ENCODE peak calls at places on chromosomes 2 and 18, in four cellular contexts. One of them, this sample, is unnamed.

GRCh38 chr2:100730290-100730868 is 89.6 kb upstream of the NPAS2 start:
- DNase-seq in GM20000: no peak
- DNase-seq in osteocyte: no peak
- DNase-seq in retinal pigment epithelial cell: no peak
- DNase-seq in this sample: no peak

GRCh38 chr2:120722603-120723421 is 12.9 kb upstream of the GLI2 start:
- DNase-seq in retinal pigment epithelial cell: peak; percentile 17
- DNase-seq in GM20000: no peak
- DNase-seq in osteocyte: no peak
- DNase-seq in this sample: no peak

GRCh38 chr2:167862787-167863186 is 384.6 kb downstream of the STK39 start:
- DNase-seq in GM20000: peak; percentile 8
- DNase-seq in osteocyte: no peak
- DNase-seq in retinal pigment epithelial cell: no peak
- DNase-seq in this sample: no peak

GRCh38 chr18:63319383-63320040 is at the start of gene BCL2:
- DNase-seq in osteocyte: no peak
- DNase-seq in GM20000: no peak
- DNase-seq in retinal pigment epithelial cell: no peak
- DNase-seq in this sample: peak; percentile 69

GRCh38 chr2:178928077-178928476 is 120.9 kb upstream of the TTN start:
- DNase-seq in osteocyte: no peak
- DNase-seq in retinal pigment epithelial cell: no peak
- DNase-seq in GM20000: peak; percentile 22
- DNase-seq in this sample: no peak

GRCh38 chr2:68292108-68292710 is 27.5 kb downstream of the CNRIP1 start:
- DNase-seq in retinal pigment epithelial cell: no peak
- DNase-seq in osteocyte: no peak
- DNase-seq in GM20000: peak; percentile 27
- DNase-seq in this sample: no peak

GRCh38 chr2:141968377-141968920 is 162.4 kb downstream of the LRP1B start:
- DNase-seq in osteocyte: no peak
- DNase-seq in GM20000: no peak
- DNase-seq in retinal pigment epithelial cell: peak; percentile 17
- DNase-seq in this sample: no peak

GRCh38 chr18:10927290-10927979 is 221.9 kb downstream of the PIEZO2 start:
- DNase-seq in GM20000: no peak
- DNase-seq in osteocyte: no peak
- DNase-seq in retinal pigment epithelial cell: peak; percentile 41
- DNase-seq in this sample: no peak

GRCh38 chr18:25029802-25030201 is 322.2 kb downstream of the ZNF521 start:
- DNase-seq in retinal pigment epithelial cell: no peak
- DNase-seq in osteocyte: no peak
- DNase-seq in GM20000: no peak
- DNase-seq in this sample: no peak

GRCh38 chr2:6222296-6222695 is 530.1 kb downstream of the SOX11 start:
- DNase-seq in osteocyte: no peak
- DNase-seq in retinal pigment epithelial cell: no peak
- DNase-seq in GM20000: no peak
- DNase-seq in this sample: no peak

GRCh38 chr18:7237670-7238272 is 6.9 kb downstream of the LRRC30 start:
- DNase-seq in osteocyte: no peak
- DNase-seq in retinal pigment epithelial cell: no peak
- DNase-seq in GM20000: no peak
- DNase-seq in this sample: no peak

GRCh38 chr2:113832795-113833194 is 57.1 kb upstream of the ACTR3 start:
- DNase-seq in GM20000: no peak
- DNase-seq in osteocyte: no peak
- DNase-seq in retinal pigment epithelial cell: no peak
- DNase-seq in this sample: no peak

GRCh38 chr2:200703132-200703925 is 108.4 kb upstream of the BZW1 start:
- DNase-seq in retinal pigment epithelial cell: peak; percentile 25
- DNase-seq in GM20000: no peak
- DNase-seq in osteocyte: no peak
- DNase-seq in this sample: no peak

GRCh38 chr2:8219096-8219495 is 462.8 kb upstream of the ID2 start:
- DNase-seq in GM20000: no peak
- DNase-seq in osteocyte: no peak
- DNase-seq in retinal pigment epithelial cell: no peak
- DNase-seq in this sample: no peak

GRCh38 chr2:150267651-150268415 is 219.6 kb downstream of the RND3 start:
- DNase-seq in GM20000: no peak
- DNase-seq in osteocyte: no peak
- DNase-seq in retinal pigment epithelial cell: no peak
- DNase-seq in this sample: no peak

GRCh38 chr2:219225350-219225749 is 4.1 kb downstream of the ATG9A start:
- DNase-seq in osteocyte: no peak
- DNase-seq in retinal pigment epithelial cell: no peak
- DNase-seq in GM20000: no peak
- DNase-seq in this sample: no peak

GRCh38 chr2:109312902-109313301 is 183.9 kb downstream of the SH3RF3 start:
- DNase-seq in retinal pigment epithelial cell: no peak
- DNase-seq in osteocyte: no peak
- DNase-seq in GM20000: no peak
- DNase-seq in this sample: no peak

GRCh38 chr2:20050104-20050711 is 1.2 kb downstream of the LAPTM4A start:
- DNase-seq in GM20000: peak; percentile 35
- DNase-seq in osteocyte: no peak
- DNase-seq in retinal pigment epithelial cell: no peak
- DNase-seq in this sample: no peak

GRCh38 chr2:184339966-184340365 is 258.4 kb upstream of the ZNF804A start:
- DNase-seq in GM20000: no peak
- DNase-seq in retinal pigment epithelial cell: no peak
- DNase-seq in osteocyte: no peak
- DNase-seq in this sample: no peak

GRCh38 chr2:16351541-16351940 is 314.1 kb downstream of the CYRIA start:
- DNase-seq in GM20000: no peak
- DNase-seq in retinal pigment epithelial cell: no peak
- DNase-seq in osteocyte: no peak
- DNase-seq in this sample: no peak

GRCh38 chr2:40284797-40285196 is 167.1 kb downstream of the SLC8A1 start:
- DNase-seq in osteocyte: no peak
- DNase-seq in GM20000: no peak
- DNase-seq in retinal pigment epithelial cell: no peak
- DNase-seq in this sample: no peak

GRCh38 chr2:235702186-235702585 is 208.3 kb downstream of the AGAP1 start:
- DNase-seq in osteocyte: no peak
- DNase-seq in GM20000: no peak
- DNase-seq in retinal pigment epithelial cell: no peak
- DNase-seq in this sample: no peak

GRCh38 chr2:234304945-234305344 is 191.9 kb downstream of the ARL4C start:
- DNase-seq in retinal pigment epithelial cell: no peak
- DNase-seq in GM20000: no peak
- DNase-seq in osteocyte: no peak
- DNase-seq in this sample: no peak

DNA sequence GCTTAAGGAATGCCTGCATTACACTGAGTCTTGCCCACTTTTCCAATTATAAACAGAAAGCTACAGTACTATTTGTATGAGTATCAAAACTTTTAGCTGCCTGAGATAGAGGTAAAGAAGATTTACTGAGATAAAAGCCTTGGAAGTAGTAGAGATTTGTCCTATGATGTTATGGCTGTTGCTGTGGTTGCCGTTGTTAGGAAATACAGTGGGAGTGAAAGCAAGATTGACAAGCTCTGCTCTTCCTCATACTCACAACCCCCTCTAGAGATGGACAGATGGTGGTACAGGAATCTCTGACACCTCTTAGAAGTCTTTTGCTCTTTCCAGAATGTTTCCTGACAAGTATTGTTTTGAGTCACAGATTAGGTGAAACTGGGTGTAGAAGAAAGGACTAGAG is 242.5 kb downstream of the RPIA start:
- DNase-seq in osteocyte: no peak
- DNase-seq in retinal pigment epithelial cell: no peak
- DNase-seq in GM20000: no peak
- DNase-seq in this sample: no peak
- TF ChIP-seq CTCF in osteocyte: no peak
- TF ChIP-seq CTCF in retinal pigment epithelial cell: no peak
- TF ChIP-seq CTCF in GM20000: no peak
- TF ChIP-seq CTCF in this sample: no peak

DNA sequence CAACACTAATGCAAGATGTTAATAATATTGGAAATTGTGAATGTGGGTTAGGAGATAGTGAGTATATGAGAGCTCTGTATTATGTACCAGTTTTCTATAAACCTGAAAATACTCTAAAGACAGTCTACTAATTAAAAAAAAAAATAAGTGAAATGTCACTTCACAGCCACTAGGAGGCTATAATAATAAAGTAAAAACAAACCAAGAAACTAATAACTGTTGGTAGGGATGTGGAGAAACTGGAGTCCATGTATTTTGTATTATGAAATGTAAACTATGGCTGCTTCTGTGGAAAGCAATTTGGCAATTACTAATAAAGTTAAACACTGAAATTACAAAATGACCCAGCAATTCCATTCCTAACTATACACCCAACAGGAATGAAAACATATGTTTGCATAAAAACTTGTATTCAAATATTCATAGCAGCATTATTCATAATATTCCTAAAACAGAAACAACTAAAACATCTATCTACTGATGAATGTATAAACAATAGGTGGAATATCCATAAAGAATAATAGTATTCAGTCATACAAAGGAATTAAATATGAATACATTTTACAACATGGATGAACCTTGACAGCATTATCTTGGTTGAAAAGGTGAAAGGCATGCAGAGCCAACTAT is 36.2 kb downstream of the CCDC178 start:
- DNase-seq in osteocyte: no peak
- DNase-seq in GM20000: peak; percentile 9
- DNase-seq in retinal pigment epithelial cell: no peak
- DNase-seq in this sample: no peak
- TF ChIP-seq CTCF in osteocyte: peak; percentile 39
- TF ChIP-seq CTCF in GM20000: no peak
- TF ChIP-seq CTCF in retinal pigment epithelial cell: peak; percentile 42
- TF ChIP-seq CTCF in this sample: peak; percentile 72

GRCh38 chr2:154402138-154402714 is 296.3 kb upstream of the KCNJ3 start:
- DNase-seq in GM20000: no peak
- DNase-seq in osteocyte: no peak
- DNase-seq in retinal pigment epithelial cell: peak; percentile 20
- DNase-seq in this sample: no peak
- TF ChIP-seq CTCF in GM20000: no peak
- TF ChIP-seq CTCF in osteocyte: peak; percentile 62
- TF ChIP-seq CTCF in retinal pigment epithelial cell: peak; percentile 65
- TF ChIP-seq CTCF in this sample: peak; percentile 74

DNA sequence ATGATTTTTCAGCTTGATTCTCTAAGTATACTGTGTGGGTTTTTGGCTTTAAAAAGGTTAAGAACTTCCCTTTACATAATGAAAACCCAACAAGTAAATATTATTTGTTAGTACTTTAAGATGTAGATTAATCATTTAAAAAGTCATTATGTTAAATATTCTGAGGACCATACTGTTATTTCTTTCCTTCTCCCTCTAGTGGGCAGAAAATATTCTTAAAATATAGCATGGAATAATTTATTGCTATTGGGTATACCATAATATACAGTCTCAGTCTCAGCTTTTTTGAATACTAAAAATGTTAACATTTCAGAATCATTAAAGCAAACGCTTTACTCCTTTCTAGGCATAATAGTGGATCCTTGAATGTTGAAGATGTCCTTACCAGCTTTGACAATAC is 28.1 kb downstream of the CAMKMT start:
- DNase-seq in retinal pigment epithelial cell: no peak
- DNase-seq in osteocyte: no peak
- DNase-seq in GM20000: no peak
- DNase-seq in this sample: no peak
- TF ChIP-seq CTCF in retinal pigment epithelial cell: peak; percentile 34
- TF ChIP-seq CTCF in osteocyte: peak; percentile 53
- TF ChIP-seq CTCF in GM20000: no peak
- TF ChIP-seq CTCF in this sample: peak; percentile 65

DNA sequence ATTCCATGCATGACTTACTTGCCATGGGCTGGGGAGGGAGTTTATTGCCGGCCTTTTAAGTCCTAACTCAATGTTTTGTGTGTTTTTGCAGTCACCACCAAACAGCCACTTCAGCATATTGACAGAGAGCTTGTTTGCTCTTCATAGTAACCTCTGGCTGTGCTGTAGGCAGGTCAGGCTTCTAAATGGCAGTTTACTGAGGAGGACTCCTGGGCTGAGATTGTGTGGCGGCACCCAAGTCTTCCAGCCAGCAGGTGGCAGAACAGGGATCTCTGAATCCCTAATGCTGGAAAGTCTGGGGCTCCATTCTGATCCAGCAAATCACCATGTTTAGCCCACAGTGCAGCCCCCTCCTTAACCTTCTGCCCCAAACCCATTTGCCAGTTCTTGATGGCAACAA is 121.2 kb downstream of the CAPN13 start:
- DNase-seq in retinal pigment epithelial cell: no peak
- DNase-seq in GM20000: no peak
- DNase-seq in osteocyte: peak; percentile 42
- DNase-seq in this sample: no peak
- TF ChIP-seq CTCF in retinal pigment epithelial cell: peak; percentile 40
- TF ChIP-seq CTCF in GM20000: peak; percentile 7
- TF ChIP-seq CTCF in osteocyte: peak; percentile 15
- TF ChIP-seq CTCF in this sample: peak; percentile 57